ENCODE peak calls at places on chromosome 22, in six cellular contexts. E is sigmoid colon, Q is HepG2, B is suprapubic skin, V is transverse colon, M is tibial nerve. X is an unnamed sample.

GRCh38 chr22:39446239-39446721 is 10.5 kb upstream of the MGAT3 start:
- DNase-seq in E (no peak), Q (no peak), B (no peak), V (peak), M (no peak), X (no peak)

GRCh38 chr22:40247976-40248375 is 70.3 kb downstream of the TNRC6B start:
- DNase-seq in E (no peak), Q (no peak), B (no peak), V (peak), M (no peak), X (no peak)

GRCh38 chr22:19110064-19110458 is 12.2 kb downstream of the DGCR2 start:
- DNase-seq in E (no peak), Q (no peak), B (no peak), V (no peak), M (no peak), X (no peak)

GRCh38 chr22:19874307-19875060 is 19.8 kb upstream of the GNB1L start:
- DNase-seq in E (peak), Q (no peak), B (peak), V (no peak), M (no peak), X (no peak)

GRCh38 chr22:46953968-46954755 is 191.7 kb downstream of the TBC1D22A start:
- DNase-seq in E (no peak), Q (no peak), B (peak), V (no peak), M (no peak), X (no peak)

GRCh38 chr22:46010951-46011626 is 34.1 kb upstream of the WNT7B start:
- DNase-seq in E (peak), Q (peak), B (peak), V (no peak), M (no peak), X (no peak)

GRCh38 chr22:49827307-49827852 is 293 bp downstream of the BRD1 start:
- DNase-seq in E (no peak), Q (no peak), B (no peak), V (no peak), M (no peak), X (no peak)

GRCh38 chr22:49779853-49780271 is 47.8 kb downstream of the BRD1 start:
- DNase-seq in E (peak), Q (no peak), B (no peak), V (no peak), M (no peak), X (no peak)

GRCh38 chr22:38186429-38186828 is 4.8 kb upstream of the PLA2G6 start:
- DNase-seq in E (no peak), Q (no peak), B (no peak), V (no peak), M (no peak), X (no peak)

GRCh38 chr22:30204742-30205111 is 41.8 kb downstream of the LIF start:
- DNase-seq in E (no peak), Q (no peak), B (peak), V (peak), M (no peak), X (no peak)

GRCh38 chr22:35313311-35314121 is 13.8 kb downstream of the TOM1 start:
- DNase-seq in E (peak), Q (peak), B (peak), V (no peak), M (no peak), X (peak)

GRCh38 chr22:38655532-38656255 is 498 bp downstream of the FAM227A start:
- DNase-seq in E (peak), Q (no peak), B (peak), V (no peak), M (no peak), X (peak)

GRCh38 chr22:27032121-27032761 is 374.9 kb downstream of the MIAT start:
- DNase-seq in E (peak), Q (no peak), B (no peak), V (no peak), M (no peak), X (no peak)

DNA sequence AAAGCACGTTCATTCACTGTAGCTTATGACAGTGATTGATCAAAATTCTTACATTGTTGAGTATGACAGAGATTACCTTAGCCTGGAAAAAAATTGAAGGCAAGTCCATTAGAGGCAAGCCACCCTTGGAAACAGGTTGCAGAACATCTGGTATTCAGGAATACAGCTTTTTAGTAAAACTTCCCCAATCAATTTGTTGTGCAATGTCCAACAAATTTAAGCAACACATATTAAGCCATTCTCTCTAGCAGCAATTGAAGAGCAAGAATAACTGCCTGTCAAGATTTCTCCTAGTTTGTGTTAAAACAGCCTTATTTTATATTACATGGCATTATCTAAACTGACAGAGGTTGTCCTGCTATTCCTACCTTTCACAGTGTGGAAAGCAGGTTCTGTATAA is 37.0 kb downstream of the BCL2L13 start:
- DNase-seq in E (no peak), Q (no peak), B (no peak), V (no peak), M (no peak), X (no peak)
- TF ChIP-seq EP300 in E (no peak), Q (no peak), B (no peak), V (no peak), M (no peak), X (no peak)

GRCh38 chr22:28247667-28248363 is 328.8 kb upstream of the PITPNB start:
- DNase-seq in E (no peak), Q (no peak), B (no peak), V (no peak), M (no peak), X (no peak)
- TF ChIP-seq EP300 in E (no peak), Q (no peak), B (no peak), V (no peak), M (no peak), X (no peak)

DNA sequence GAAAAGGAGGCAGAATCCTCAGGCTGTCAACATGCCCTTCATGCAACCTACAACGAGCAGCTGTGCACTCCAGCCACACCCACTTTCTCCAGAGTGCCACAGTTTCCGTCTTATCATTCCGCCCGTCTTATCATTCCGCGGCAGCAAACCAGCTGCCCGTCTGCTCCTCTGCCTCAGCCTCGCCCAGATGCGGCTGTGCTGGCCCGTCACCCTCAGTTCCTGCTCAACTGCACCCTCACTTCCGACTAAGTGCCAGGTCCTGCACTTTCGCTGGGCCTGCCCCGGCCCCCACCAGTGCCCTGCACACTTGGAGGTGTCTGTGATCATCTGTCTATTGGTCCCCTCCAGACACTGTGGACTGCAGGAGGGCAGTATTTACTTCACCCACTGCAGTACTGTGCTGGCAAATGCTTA is 43.7 kb downstream of the MICAL3 start:
- DNase-seq in E (no peak), Q (no peak), B (no peak), V (peak), M (peak), X (no peak)
- TF ChIP-seq EP300 in E (no peak), Q (no peak), B (no peak), V (no peak), M (no peak), X (no peak)

GRCh38 chr22:43337385-43337784 is 5.8 kb downstream of the SCUBE1 start:
- DNase-seq in E (no peak), Q (no peak), B (no peak), V (no peak), M (no peak), X (no peak)
- TF ChIP-seq EP300 in E (no peak), Q (no peak), B (no peak), V (no peak), M (no peak), X (no peak)

GRCh38 chr22:43142881-43143562 is at the start of gene MCAT:
- DNase-seq in E (peak), Q (peak), B (no peak), V (peak), M (peak), X (peak)
- TF ChIP-seq EP300 in E (no peak), Q (no peak), B (no peak), V (no peak), M (peak), X (no peak)

X was measured in A549.